ENCODE peak calls at places on chromosome 6, in ten cellular contexts. H, W, D, T, Z, N, Y, U, J and Q are unnamed samples.

GRCh38 chr6:75377386-75377785 is 92.8 kb upstream of the TMEM30A start:
- DNase-seq in H (no peak), W (no peak), D (no peak), T (no peak), Z (no peak), N (no peak), Y (no peak), U (no peak), J (no peak), Q (no peak)

GRCh38 chr6:149032599-149033405 is 284.7 kb upstream of the TAB2 start:
- DNase-seq in H (peak; percentile 93), W (peak; percentile 64), D (no peak), T (no peak), Z (no peak), N (no peak), Y (no peak), U (no peak), J (no peak), Q (no peak)

GRCh38 chr6:127366281-127367022 is 23.0 kb upstream of the ECHDC1 start:
- DNase-seq in H (peak; percentile 96), W (no peak), D (no peak), T (peak; percentile 49), Z (no peak), N (peak; percentile 68), Y (peak; percentile 60), U (no peak), J (no peak), Q (no peak)

GRCh38 chr6:47292944-47293343 is 16.8 kb downstream of the TNFRSF21 start:
- DNase-seq in H (peak; percentile 28), W (no peak), D (no peak), T (no peak), Z (no peak), N (peak; percentile 41), Y (no peak), U (no peak), J (no peak), Q (no peak)

GRCh38 chr6:36377594-36377993 is 9.9 kb downstream of the ETV7 start:
- DNase-seq in H (no peak), W (no peak), D (no peak), T (no peak), Z (no peak), N (no peak), Y (no peak), U (no peak), J (no peak), Q (no peak)

GRCh38 chr6:39992861-39993622 is 58.8 kb upstream of the MOCS1 start:
- DNase-seq in H (no peak), W (no peak), D (no peak), T (no peak), Z (no peak), N (no peak), Y (no peak), U (no peak), J (peak; percentile 10), Q (no peak)

GRCh38 chr6:159126590-159126989 is 42.6 kb upstream of the FNDC1 start:
- DNase-seq in H (peak; percentile 24), W (no peak), D (no peak), T (no peak), Z (no peak), N (no peak), Y (no peak), U (no peak), J (no peak), Q (no peak)

GRCh38 chr6:121437861-121438651 is 2.6 kb downstream of the GJA1 start:
- DNase-seq in H (peak; percentile 77), W (peak; percentile 46), D (peak; percentile 47), T (peak; percentile 35), Z (no peak), N (no peak), Y (no peak), U (no peak), J (peak; percentile 26), Q (no peak)

GRCh38 chr6:24997186-24997585 is 61.4 kb upstream of the RIPOR2 start:
- DNase-seq in H (no peak), W (no peak), D (no peak), T (no peak), Z (no peak), N (no peak), Y (no peak), U (no peak), J (no peak), Q (no peak)

GRCh38 chr6:57435475-57436163 is 118.2 kb downstream of the PRIM2 start:
- DNase-seq in H (no peak), W (no peak), D (no peak), T (no peak), Z (no peak), N (no peak), Y (no peak), U (peak; percentile 9), J (peak; percentile 35), Q (no peak)

GRCh38 chr6:131182991-131183425 is 47.7 kb downstream of the AKAP7 start:
- DNase-seq in H (peak; percentile 64), W (no peak), D (peak; percentile 26), T (no peak), Z (no peak), N (no peak), Y (no peak), U (no peak), J (peak; percentile 69), Q (no peak)

GRCh38 chr6:17820055-17820454 is 113.3 kb upstream of the NUP153 start:
- DNase-seq in H (no peak), W (no peak), D (no peak), T (no peak), Z (no peak), N (no peak), Y (no peak), U (no peak), J (no peak), Q (no peak)

GRCh38 chr6:143183735-143184134 is 123.0 kb downstream of the AIG1 start:
- DNase-seq in H (no peak), W (no peak), D (no peak), T (no peak), Z (no peak), N (no peak), Y (no peak), U (no peak), J (no peak), Q (no peak)

GRCh38 chr6:88263591-88263990 is 97.4 kb upstream of the CNR1 start:
- DNase-seq in H (no peak), W (no peak), D (no peak), T (no peak), Z (no peak), N (no peak), Y (no peak), U (no peak), J (no peak), Q (no peak)

GRCh38 chr6:145733770-145734169 is 1.6 kb downstream of the EPM2A start:
- DNase-seq in H (peak; percentile 33), W (no peak), D (no peak), T (no peak), Z (no peak), N (no peak), Y (no peak), U (no peak), J (no peak), Q (no peak)

DNA sequence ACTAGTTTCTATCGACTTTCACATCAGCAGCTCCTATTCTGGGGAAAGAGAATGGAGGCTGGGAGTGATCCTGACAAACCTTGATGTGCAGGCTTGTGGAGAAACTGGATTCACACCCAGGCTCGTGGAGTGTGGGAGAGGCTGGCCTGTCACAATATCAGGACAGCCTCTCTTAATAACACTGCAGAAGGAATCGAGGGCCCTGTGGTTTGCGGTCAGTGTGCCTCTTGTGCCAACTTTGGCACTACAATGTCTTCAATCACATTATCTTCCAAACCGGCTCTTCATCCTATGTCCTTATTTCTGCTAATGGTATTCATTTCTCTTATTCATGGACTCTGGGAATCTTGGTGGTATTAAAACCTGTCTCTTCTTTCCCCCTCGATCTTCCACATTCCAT is 92.7 kb downstream of the PRL start:
- DNase-seq in H (no peak), W (no peak), D (no peak), T (no peak), Z (no peak), N (no peak), Y (no peak), U (no peak), J (no peak), Q (no peak)
- H3K9me3 ChIP-seq in H (no peaks in the 10 kb centered on the region), W (no peaks in the 10 kb centered on the region), D (no peaks in the 10 kb centered on the region), T (no peaks in the 10 kb centered on the region), Z (no peaks in the 10 kb centered on the region), N (no peaks in the 10 kb centered on the region), Y (no peaks in the 10 kb centered on the region), U (no peaks in the 10 kb centered on the region), J (no peaks in the 10 kb centered on the region), Q (no peaks in the 10 kb centered on the region)

GRCh38 chr6:66032626-66033025 is 325.6 kb upstream of the EYS start:
- DNase-seq in H (no peak), W (no peak), D (no peak), T (no peak), Z (no peak), N (no peak), Y (no peak), U (no peak), J (no peak), Q (no peak)

DNA sequence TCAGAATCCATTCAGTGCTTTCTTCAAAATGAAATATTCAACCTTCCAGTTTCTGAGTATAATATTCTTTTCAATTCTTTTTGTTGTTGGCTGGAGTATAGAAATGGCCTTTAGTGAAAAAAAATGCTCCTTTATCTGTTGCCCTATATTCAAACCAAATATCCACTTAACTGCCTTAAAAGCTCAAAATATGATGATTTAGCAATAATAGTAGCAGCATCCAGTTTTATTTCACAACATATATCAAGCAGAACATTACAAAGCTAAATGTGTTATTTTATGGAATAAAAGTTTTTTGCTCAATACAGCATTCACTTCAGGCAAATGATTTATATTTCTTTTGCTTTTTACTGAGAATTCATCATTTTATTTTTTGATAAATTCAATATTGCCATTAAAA is 322.4 kb upstream of the EYS start:
- DNase-seq in H (no peak), W (no peak), D (no peak), T (no peak), Z (no peak), N (no peak), Y (no peak), U (no peak), J (no peak), Q (no peak)
- H3K9me3 ChIP-seq in H (no peaks in the 10 kb centered on the region), W (no peaks in the 10 kb centered on the region), D (no peaks in the 10 kb centered on the region), T (no peaks in the 10 kb centered on the region), Z (no peaks in the 10 kb centered on the region), N (no peaks in the 10 kb centered on the region), Y (no peaks in the 10 kb centered on the region), U (peaks cover 4% of the 10 kb centered on the region), J (no peaks in the 10 kb centered on the region), Q (peaks cover 5% of the 10 kb centered on the region)

DNA sequence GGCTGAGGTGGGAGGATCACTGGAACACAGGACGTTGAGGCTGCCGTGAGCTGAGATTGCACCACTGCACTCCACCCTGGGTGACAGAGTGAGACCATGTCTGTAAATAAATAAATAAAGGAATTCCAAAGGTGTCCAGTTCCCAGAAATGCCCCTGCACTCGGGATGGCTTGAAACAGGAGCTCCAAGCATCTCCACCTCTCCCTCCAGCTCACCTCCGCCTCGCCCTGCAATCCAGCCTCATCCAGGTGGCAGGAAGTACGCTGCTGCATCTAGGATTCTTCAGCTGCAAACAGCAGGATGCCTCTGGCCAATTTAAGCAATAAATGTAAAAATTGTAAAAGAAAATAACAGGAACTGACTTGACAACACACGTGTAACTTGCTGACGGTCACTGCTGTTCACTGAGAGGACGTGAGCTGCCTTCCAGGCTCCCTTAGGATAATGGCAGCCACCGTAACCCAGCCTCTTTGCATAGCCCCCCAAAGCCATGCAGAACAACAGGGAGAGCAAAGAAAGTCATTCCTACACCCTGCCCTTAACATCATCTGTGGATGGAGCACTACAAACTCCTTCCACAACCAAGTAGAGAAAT is 11.4 kb upstream of the GRM4 start:
- DNase-seq in H (no peak), W (no peak), D (no peak), T (no peak), Z (no peak), N (no peak), Y (no peak), U (no peak), J (no peak), Q (no peak)
- H3K9me3 ChIP-seq in H (no peaks in the 10 kb centered on the region), W (no peaks in the 10 kb centered on the region), D (no peaks in the 10 kb centered on the region), T (peaks cover 9% of the 10 kb centered on the region), Z (no peaks in the 10 kb centered on the region), N (no peaks in the 10 kb centered on the region), Y (peaks cover 4% of the 10 kb centered on the region), U (peaks cover 13% of the 10 kb centered on the region), J (peaks cover 6% of the 10 kb centered on the region), Q (no peaks in the 10 kb centered on the region)

GRCh38 chr6:167577891-167578361 is 248.8 kb upstream of the AFDN start:
- DNase-seq in H (no peak), W (no peak), D (peak; percentile 4), T (no peak), Z (no peak), N (no peak), Y (no peak), U (no peak), J (no peak), Q (no peak)
- H3K9me3 ChIP-seq in H (no peaks in the 10 kb centered on the region), W (peaks cover 2% of the 10 kb centered on the region), D (no peaks in the 10 kb centered on the region), T (no peaks in the 10 kb centered on the region), Z (no peaks in the 10 kb centered on the region), N (no peaks in the 10 kb centered on the region), Y (no peaks in the 10 kb centered on the region), U (no peaks in the 10 kb centered on the region), J (no peaks in the 10 kb centered on the region), Q (no peaks in the 10 kb centered on the region)